ENCODE peak calls at places on chromosomes 3 and 15, in six cellular contexts. One of them, this sample, is unnamed.

GRCh38 chr3:98188553-98188952 is 22.1 kb downstream of the OR5H15 start:
- DNase-seq in fibroblast of mammary gland: no peak
- DNase-seq in GM23248: peak; percentile 23
- DNase-seq in substantia nigra: no peak
- DNase-seq in epithelial cell of esophagus: no peak
- DNase-seq in nucleus accumbens: no peak
- DNase-seq in this sample: peak; percentile 9

GRCh38 chr3:27610800-27611199 is 111.3 kb downstream of the EOMES start:
- DNase-seq in GM23248: no peak
- DNase-seq in fibroblast of mammary gland: no peak
- DNase-seq in substantia nigra: no peak
- DNase-seq in epithelial cell of esophagus: no peak
- DNase-seq in nucleus accumbens: no peak
- DNase-seq in this sample: no peak

GRCh38 chr15:71335591-71335990 is 220.3 kb downstream of the THSD4 start:
- DNase-seq in fibroblast of mammary gland: no peak
- DNase-seq in epithelial cell of esophagus: no peak
- DNase-seq in nucleus accumbens: no peak
- DNase-seq in GM23248: no peak
- DNase-seq in substantia nigra: no peak
- DNase-seq in this sample: no peak

GRCh38 chr3:39144748-39145380 is 8.5 kb downstream of the CSRNP1 start:
- DNase-seq in GM23248: no peak
- DNase-seq in fibroblast of mammary gland: no peak
- DNase-seq in nucleus accumbens: no peak
- DNase-seq in epithelial cell of esophagus: no peak
- DNase-seq in substantia nigra: no peak
- DNase-seq in this sample: no peak

GRCh38 chr15:42084465-42085235 is 9.7 kb downstream of the PLA2G4D start:
- DNase-seq in GM23248: peak; percentile 74
- DNase-seq in nucleus accumbens: peak; percentile 28
- DNase-seq in epithelial cell of esophagus: peak; percentile 99
- DNase-seq in fibroblast of mammary gland: peak; percentile 41
- DNase-seq in substantia nigra: peak; percentile 39
- DNase-seq in this sample: peak; percentile 61

GRCh38 chr15:42734076-42734672 is 2.8 kb downstream of the CDAN1 start:
- DNase-seq in fibroblast of mammary gland: no peak
- DNase-seq in substantia nigra: no peak
- DNase-seq in GM23248: no peak
- DNase-seq in nucleus accumbens: no peak
- DNase-seq in epithelial cell of esophagus: no peak
- DNase-seq in this sample: no peak

GRCh38 chr3:13111874-13112520 is 38.8 kb upstream of the IQSEC1 start:
- DNase-seq in fibroblast of mammary gland: no peak
- DNase-seq in epithelial cell of esophagus: no peak
- DNase-seq in nucleus accumbens: no peak
- DNase-seq in substantia nigra: no peak
- DNase-seq in GM23248: no peak
- DNase-seq in this sample: no peak

GRCh38 chr3:2826036-2826435 is 284.1 kb downstream of the IL5RA start:
- DNase-seq in GM23248: no peak
- DNase-seq in epithelial cell of esophagus: no peak
- DNase-seq in substantia nigra: no peak
- DNase-seq in nucleus accumbens: no peak
- DNase-seq in fibroblast of mammary gland: no peak
- DNase-seq in this sample: no peak

GRCh38 chr15:75451202-75451673 is 252 bp downstream of the SIN3A start:
- DNase-seq in GM23248: no peak
- DNase-seq in epithelial cell of esophagus: no peak
- DNase-seq in fibroblast of mammary gland: no peak
- DNase-seq in nucleus accumbens: no peak
- DNase-seq in substantia nigra: no peak
- DNase-seq in this sample: no peak

GRCh38 chr3:183392166-183393034 is 36.0 kb downstream of the MCF2L2 start:
- DNase-seq in substantia nigra: no peak
- DNase-seq in nucleus accumbens: no peak
- DNase-seq in epithelial cell of esophagus: peak; percentile 62
- DNase-seq in GM23248: peak; percentile 46
- DNase-seq in fibroblast of mammary gland: peak; percentile 49
- DNase-seq in this sample: no peak

GRCh38 chr3:27590437-27591320 is 106.5 kb upstream of the SLC4A7 start:
- DNase-seq in epithelial cell of esophagus: peak; percentile 62
- DNase-seq in substantia nigra: no peak
- DNase-seq in GM23248: peak; percentile 66
- DNase-seq in nucleus accumbens: no peak
- DNase-seq in fibroblast of mammary gland: peak; percentile 63
- DNase-seq in this sample: peak; percentile 67

GRCh38 chr3:21062724-21063436 is 688.1 kb downstream of the ZNF385D start:
- DNase-seq in nucleus accumbens: no peak
- DNase-seq in fibroblast of mammary gland: no peak
- DNase-seq in GM23248: peak; percentile 33
- DNase-seq in epithelial cell of esophagus: no peak
- DNase-seq in substantia nigra: no peak
- DNase-seq in this sample: no peak

This sample was measured in EL.